ENCODE peak calls at places on chromosomes 12 and 14, in nine cellular contexts. One of them, this sample, is unnamed.

GRCh38 chr14:50452285-50452684 is 55.6 kb upstream of the CDKL1 start:
- DNase-seq in SW480: no peak
- DNase-seq in posterior cingulate gyrus: no peak
- DNase-seq in CD4-positive, CD25-positive, alpha-beta regulatory T cell: no peak
- DNase-seq in GM04504: no peak
- DNase-seq in NCI-H510A: no peak
- DNase-seq in astrocyte of the spinal cord: no peak
- DNase-seq in stimulated activated naive CD4-positive, alpha-beta T cell treated with Interleukin-2 at 50 U/mL for 16 hours: no peak
- DNase-seq in CD8-positive, alpha-beta T cell: no peak
- DNase-seq in this sample: no peak

GRCh38 chr12:100672075-100672592 is 98.7 kb downstream of the GAS2L3 start:
- DNase-seq in SW480: no peak
- DNase-seq in posterior cingulate gyrus: no peak
- DNase-seq in CD4-positive, CD25-positive, alpha-beta regulatory T cell: no peak
- DNase-seq in GM04504: no peak
- DNase-seq in NCI-H510A: no peak
- DNase-seq in astrocyte of the spinal cord: no peak
- DNase-seq in stimulated activated naive CD4-positive, alpha-beta T cell treated with Interleukin-2 at 50 U/mL for 16 hours: no peak
- DNase-seq in CD8-positive, alpha-beta T cell: no peak
- DNase-seq in this sample: peak

GRCh38 chr12:26406813-26407212 is 211.4 kb downstream of the SSPN start:
- DNase-seq in SW480: no peak
- DNase-seq in posterior cingulate gyrus: no peak
- DNase-seq in CD4-positive, CD25-positive, alpha-beta regulatory T cell: no peak
- DNase-seq in GM04504: no peak
- DNase-seq in NCI-H510A: no peak
- DNase-seq in astrocyte of the spinal cord: no peak
- DNase-seq in stimulated activated naive CD4-positive, alpha-beta T cell treated with Interleukin-2 at 50 U/mL for 16 hours: no peak
- DNase-seq in CD8-positive, alpha-beta T cell: no peak
- DNase-seq in this sample: no peak

GRCh38 chr12:82326905-82327503 is 31.2 kb downstream of the CCDC59 start:
- DNase-seq in SW480: peak
- DNase-seq in posterior cingulate gyrus: no peak
- DNase-seq in CD4-positive, CD25-positive, alpha-beta regulatory T cell: no peak
- DNase-seq in GM04504: peak
- DNase-seq in NCI-H510A: no peak
- DNase-seq in astrocyte of the spinal cord: peak
- DNase-seq in stimulated activated naive CD4-positive, alpha-beta T cell treated with Interleukin-2 at 50 U/mL for 16 hours: no peak
- DNase-seq in CD8-positive, alpha-beta T cell: no peak
- DNase-seq in this sample: no peak

GRCh38 chr12:130816055-130816454 is 23.0 kb downstream of the STX2 start:
- DNase-seq in SW480: no peak
- DNase-seq in posterior cingulate gyrus: no peak
- DNase-seq in CD4-positive, CD25-positive, alpha-beta regulatory T cell: no peak
- DNase-seq in GM04504: no peak
- DNase-seq in NCI-H510A: no peak
- DNase-seq in astrocyte of the spinal cord: no peak
- DNase-seq in stimulated activated naive CD4-positive, alpha-beta T cell treated with Interleukin-2 at 50 U/mL for 16 hours: no peak
- DNase-seq in CD8-positive, alpha-beta T cell: no peak
- DNase-seq in this sample: no peak

GRCh38 chr14:103763730-103764488 is 48.3 kb downstream of the ZFYVE21 start:
- DNase-seq in SW480: no peak
- DNase-seq in posterior cingulate gyrus: no peak
- DNase-seq in CD4-positive, CD25-positive, alpha-beta regulatory T cell: no peak
- DNase-seq in GM04504: no peak
- DNase-seq in NCI-H510A: no peak
- DNase-seq in astrocyte of the spinal cord: no peak
- DNase-seq in stimulated activated naive CD4-positive, alpha-beta T cell treated with Interleukin-2 at 50 U/mL for 16 hours: no peak
- DNase-seq in CD8-positive, alpha-beta T cell: no peak
- DNase-seq in this sample: no peak

GRCh38 chr14:63249112-63249511 is 44.9 kb downstream of the RHOJ start:
- DNase-seq in SW480: no peak
- DNase-seq in posterior cingulate gyrus: no peak
- DNase-seq in CD4-positive, CD25-positive, alpha-beta regulatory T cell: no peak
- DNase-seq in GM04504: no peak
- DNase-seq in NCI-H510A: no peak
- DNase-seq in astrocyte of the spinal cord: peak
- DNase-seq in stimulated activated naive CD4-positive, alpha-beta T cell treated with Interleukin-2 at 50 U/mL for 16 hours: no peak
- DNase-seq in CD8-positive, alpha-beta T cell: no peak
- DNase-seq in this sample: peak

GRCh38 chr12:68405292-68405900 is 73.2 kb upstream of the MDM1 start:
- DNase-seq in SW480: no peak
- DNase-seq in posterior cingulate gyrus: no peak
- DNase-seq in CD4-positive, CD25-positive, alpha-beta regulatory T cell: no peak
- DNase-seq in GM04504: no peak
- DNase-seq in NCI-H510A: no peak
- DNase-seq in astrocyte of the spinal cord: no peak
- DNase-seq in stimulated activated naive CD4-positive, alpha-beta T cell treated with Interleukin-2 at 50 U/mL for 16 hours: no peak
- DNase-seq in CD8-positive, alpha-beta T cell: no peak
- DNase-seq in this sample: no peak

GRCh38 chr14:42930058-42930457 is 1323.4 kb downstream of the LRFN5 start:
- DNase-seq in SW480: no peak
- DNase-seq in posterior cingulate gyrus: peak
- DNase-seq in CD4-positive, CD25-positive, alpha-beta regulatory T cell: no peak
- DNase-seq in GM04504: no peak
- DNase-seq in NCI-H510A: peak
- DNase-seq in astrocyte of the spinal cord: no peak
- DNase-seq in stimulated activated naive CD4-positive, alpha-beta T cell treated with Interleukin-2 at 50 U/mL for 16 hours: no peak
- DNase-seq in CD8-positive, alpha-beta T cell: no peak
- DNase-seq in this sample: no peak